ENCODE peak calls at places on chromosome 18, in nine cellular contexts. M is Panc1; F is cardiac muscle cell; Z is sigmoid colon; Q is fibroblast of lung; D is CD8-positive, alpha-beta memory T cell; G is ovary; O is psoas muscle; B is endothelial cell of umbilical vein. C is an unnamed sample.
A peak's percentile ranks its signal among the peaks of the same experiment; 100 is the strongest.

GRCh38 chr18:47251289-47252120 is at the start of gene SKOR2:
- DNase-seq in O (no peak), G (no peak), D (no peak), F (no peak), M (no peak), Z (no peak), Q (peak; percentile 2), B (no peak), C (no peak)

GRCh38 chr18:36786686-36787085 is 42.1 kb downstream of the TPGS2 start:
- DNase-seq in O (peak; percentile 84), B (peak; percentile 6), D (no peak), F (peak; percentile 93), M (no peak), G (peak; percentile 39), Z (peak; percentile 82), Q (peak; percentile 84), C (no peak)

GRCh38 chr18:75538727-75539126 is 111.2 kb upstream of the SMIM21 start:
- DNase-seq in Q (peak; percentile 79), F (peak; percentile 90), B (no peak), O (no peak), Z (no peak), G (no peak), D (no peak), M (no peak), C (no peak)

GRCh38 chr18:54112356-54112755 is 112.1 kb downstream of the MBD2 start:
- DNase-seq in M (no peak), Q (no peak), G (no peak), F (peak; percentile 28), O (no peak), B (no peak), D (no peak), Z (no peak), C (no peak)

GRCh38 chr18:48693625-48694262 is 154.9 kb downstream of the CTIF start:
- DNase-seq in O (peak; percentile 22), M (no peak), B (no peak), Q (peak; percentile 33), Z (no peak), D (no peak), F (peak; percentile 37), G (no peak), C (no peak)

GRCh38 chr18:12540751-12541150 is 117.2 kb downstream of the SPIRE1 start:
- DNase-seq in D (no peak), Z (no peak), G (no peak), M (no peak), Q (no peak), F (no peak), O (no peak), B (no peak), C (no peak)

GRCh38 chr18:63534615-63535014 is 7.6 kb upstream of the SERPINB12 start:
- DNase-seq in D (no peak), M (no peak), B (no peak), Q (no peak), F (no peak), O (no peak), Z (no peak), G (no peak), C (no peak)

GRCh38 chr18:78697446-78697845 is 282.2 kb upstream of the SALL3 start:
- DNase-seq in G (no peak), Q (no peak), M (no peak), D (no peak), Z (peak; percentile 39), B (no peak), F (no peak), O (no peak), C (no peak)

GRCh38 chr18:58004317-58004716 is 39.7 kb upstream of the NEDD4L start:
- DNase-seq in M (no peak), D (no peak), Z (no peak), B (no peak), O (no peak), G (no peak), F (peak; percentile 44), Q (peak; percentile 89), C (no peak)

GRCh38 chr18:69233465-69234054 is 167.1 kb upstream of the DOK6 start:
- DNase-seq in F (peak; percentile 2), B (no peak), M (no peak), Z (no peak), Q (peak; percentile 46), O (no peak), G (no peak), D (no peak), C (no peak)

DNA sequence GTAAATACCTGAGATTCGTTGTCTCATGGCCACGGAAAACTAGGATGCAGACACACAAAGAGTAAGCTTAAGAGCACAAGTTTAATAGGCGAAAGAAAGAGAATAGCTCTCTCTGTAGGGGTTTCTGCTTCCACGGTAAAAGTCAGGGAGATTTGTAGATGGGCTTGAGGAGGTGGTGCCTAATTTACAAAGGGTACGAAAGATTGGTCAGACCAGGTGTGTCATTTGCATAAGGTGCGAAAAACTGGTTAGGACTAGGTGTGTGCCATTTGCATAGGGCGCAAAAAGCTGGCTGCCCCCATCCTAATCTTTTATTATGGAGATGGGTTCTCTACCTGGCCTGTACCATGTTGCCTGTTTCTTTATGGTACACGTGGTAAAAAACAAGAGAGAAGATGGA is 170.5 kb upstream of the DOK6 start:
- DNase-seq in Q (no peak), B (no peak), O (no peak), G (no peak), D (no peak), M (no peak), Z (no peak), F (no peak), C (no peak)
- H3K36me3 ChIP-seq in Q (no peaks in the 10 kb centered on the region), B (no peaks in the 10 kb centered on the region), O (no peaks in the 10 kb centered on the region), G (no peaks in the 10 kb centered on the region), D (no peaks in the 10 kb centered on the region), M (no peaks in the 10 kb centered on the region), Z (no peaks in the 10 kb centered on the region), F (no peaks in the 10 kb centered on the region), C (no peaks in the 10 kb centered on the region)

GRCh38 chr18:62509779-62510178 is 13.0 kb upstream of the ZCCHC2 start:
- DNase-seq in Q (no peak), Z (no peak), M (no peak), D (no peak), F (no peak), G (no peak), B (no peak), O (no peak), C (no peak)

GRCh38 chr18:62505669-62506494 is 16.9 kb upstream of the ZCCHC2 start:
- DNase-seq in D (peak; percentile 33), M (no peak), F (no peak), Z (no peak), G (no peak), Q (no peak), O (no peak), B (peak; percentile 66), C (no peak)

GRCh38 chr18:62510744-62511143 is 12.1 kb upstream of the ZCCHC2 start:
- DNase-seq in Q (no peak), F (no peak), D (no peak), M (no peak), Z (no peak), O (no peak), B (no peak), G (no peak), C (no peak)

GRCh38 chr18:62500966-62501591 is 21.7 kb upstream of the ZCCHC2 start:
- DNase-seq in F (no peak), Q (no peak), D (no peak), G (no peak), B (no peak), O (no peak), M (no peak), Z (no peak), C (no peak)

GRCh38 chr18:62506495-62507143 is 16.2 kb upstream of the ZCCHC2 start:
- DNase-seq in Q (no peak), F (no peak), B (no peak), Z (no peak), D (no peak), M (no peak), G (no peak), O (no peak), C (no peak)
- H3K4me3 ChIP-seq in Q (peak overlapping the region; percentile 48), F (no peak overlapping the region), B (peak overlapping the region; percentile 14), Z (peak overlapping the region; percentile 48), D (peak overlapping the region; percentile 68), M (peak overlapping the region; percentile 71), G (peak overlapping the region; percentile 28), O (peak overlapping the region; percentile 61), C (peak overlapping the region; percentile 63)

GRCh38 chr18:42742976-42743755 is 372.3 kb downstream of the RIT2 start:
- DNase-seq in B (no peak), F (peak; percentile 2), Z (no peak), G (no peak), D (no peak), M (no peak), Q (peak; percentile 3), O (no peak), C (no peak)
- H3K4me1 ChIP-seq in B (no peaks in the 10 kb centered on the region), F (no peaks in the 10 kb centered on the region), Z (no peaks in the 10 kb centered on the region), G (no peaks in the 10 kb centered on the region), D (no peaks in the 10 kb centered on the region), M (no peaks in the 10 kb centered on the region), Q (no peaks in the 10 kb centered on the region), O (no peaks in the 10 kb centered on the region), C (no peaks in the 10 kb centered on the region)

GRCh38 chr18:9818423-9818734 is 67.4 kb upstream of the TXNDC2 start:
- DNase-seq in B (no peak), D (no peak), G (no peak), Z (no peak), Q (no peak), F (no peak), O (no peak), M (no peak), C (no peak)

GRCh38 chr18:9822587-9822986 is 63.2 kb upstream of the TXNDC2 start:
- DNase-seq in Z (no peak), G (no peak), M (no peak), O (no peak), Q (no peak), B (no peak), F (no peak), D (no peak), C (no peak)

GRCh38 chr18:9817725-9818422 is 67.9 kb upstream of the TXNDC2 start:
- DNase-seq in G (no peak), B (no peak), D (no peak), F (no peak), Q (no peak), M (no peak), Z (no peak), O (no peak), C (no peak)

GRCh38 chr18:9823805-9824473 is 61.8 kb upstream of the TXNDC2 start:
- DNase-seq in Z (peak; percentile 57), O (no peak), M (no peak), Q (peak; percentile 93), F (peak; percentile 62), B (no peak), D (no peak), G (no peak), C (no peak)

DNA sequence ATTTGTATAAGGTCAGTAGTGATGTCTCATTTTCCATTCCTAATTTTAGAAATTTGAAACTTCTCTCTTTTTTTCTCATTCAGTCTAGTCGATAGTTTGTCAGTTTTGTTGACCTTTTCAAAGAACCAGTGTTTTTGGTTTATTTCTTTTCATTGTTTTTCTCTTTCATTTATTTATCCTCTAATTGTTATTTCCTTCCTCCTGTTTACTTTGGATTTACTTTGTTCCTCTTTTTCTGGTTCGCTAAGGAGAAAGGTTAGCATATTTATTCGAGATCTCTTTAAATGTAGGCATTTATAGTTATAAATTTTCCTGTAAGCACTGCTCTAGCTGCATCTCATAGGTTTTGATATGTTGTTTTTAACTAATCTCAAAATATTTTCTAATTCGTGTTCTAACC is 65.1 kb upstream of the TXNDC2 start:
- DNase-seq in F (no peak), B (no peak), G (no peak), D (no peak), M (no peak), Z (no peak), Q (no peak), O (no peak), C (no peak)
- H3K36me3 ChIP-seq in F (no peaks in the 10 kb centered on the region), B (no peaks in the 10 kb centered on the region), G (no peaks in the 10 kb centered on the region), D (no peaks in the 10 kb centered on the region), M (peaks cover 3% of the 10 kb centered on the region), Z (no peaks in the 10 kb centered on the region), Q (no peaks in the 10 kb centered on the region), O (no peaks in the 10 kb centered on the region), C (no peaks in the 10 kb centered on the region)

C was measured in effector memory CD4-positive, alpha-beta T cell.